ENCODE peak calls at places on chromosomes 5 and 9, in ten cellular contexts. Z is CD4-positive, alpha-beta T cell; Y is A549; C is NCI-H2081; G is Calu3; R is AG04450; L is adipocyte; A is nephron progenitor cell; I is stimulated activated CD4-positive, alpha-beta T cell treated with anti-CD3 and anti-CD28 coated beads, Interleukin-2, amount 100 ng/mL, for 48 hours; O is Daoy. B is an unnamed sample.

GRCh38 chr5:149775785-149776184 is 45.7 kb downstream of the PPARGC1B start:
- DNase-seq in Z (no peak), Y (peak; percentile 40), C (no peak), G (peak; percentile 33), R (no peak), L (no peak), A (no peak), I (peak; percentile 16), O (no peak), B (no peak)

GRCh38 chr5:180291234-180291940 is 496 bp downstream of the MAPK9 start:
- DNase-seq in Z (no peak), Y (peak; percentile 45), C (no peak), G (peak; percentile 53), R (no peak), L (peak; percentile 32), A (peak; percentile 34), I (no peak), O (peak; percentile 38), B (no peak)

GRCh38 chr5:78597068-78597857 is 51.3 kb downstream of the LHFPL2 start:
- DNase-seq in Z (no peak), Y (peak; percentile 55), C (no peak), G (no peak), R (peak; percentile 70), L (peak; percentile 72), A (no peak), I (no peak), O (peak; percentile 62), B (no peak)

GRCh38 chr5:172852490-172853354 is 18.7 kb downstream of the ERGIC1 start:
- DNase-seq in Z (no peak), Y (no peak), C (no peak), G (no peak), R (no peak), L (no peak), A (no peak), I (no peak), O (no peak), B (no peak)

GRCh38 chr5:179168636-179169035 is 108.5 kb downstream of the ZNF354C start:
- DNase-seq in Z (no peak), Y (no peak), C (no peak), G (no peak), R (no peak), L (no peak), A (no peak), I (no peak), O (no peak), B (no peak)

GRCh38 chr5:168895295-168896019 is 316.3 kb upstream of the PANK3 start:
- DNase-seq in Z (no peak), Y (no peak), C (no peak), G (no peak), R (no peak), L (no peak), A (no peak), I (no peak), O (no peak), B (no peak)

GRCh38 chr9:100619194-100619593 is 41.3 kb downstream of the CAVIN4 start:
- DNase-seq in Z (no peak), Y (no peak), C (no peak), G (no peak), R (no peak), L (no peak), A (no peak), I (no peak), O (no peak), B (no peak)

GRCh38 chr5:135033866-135034185 is 202 bp downstream of the PITX1 start:
- DNase-seq in Z (no peak), Y (no peak), C (no peak), G (no peak), R (no peak), L (no peak), A (no peak), I (no peak), O (no peak), B (no peak)

GRCh38 chr9:133540336-133541025 is 6.0 kb downstream of the ADAMTSL2 start:
- DNase-seq in Z (no peak), Y (no peak), C (no peak), G (no peak), R (no peak), L (no peak), A (no peak), I (no peak), O (no peak), B (no peak)

GRCh38 chr9:113650207-113651131 is 186.9 kb downstream of the RGS3 start:
- DNase-seq in Z (no peak), Y (peak; percentile 69), C (no peak), G (no peak), R (no peak), L (peak; percentile 61), A (peak; percentile 58), I (no peak), O (peak; percentile 88), B (no peak)

GRCh38 chr9:127574089-127574921 is 37.8 kb upstream of the STXBP1 start:
- DNase-seq in Z (no peak), Y (peak; percentile 70), C (peak; percentile 97), G (peak; percentile 79), R (no peak), L (peak; percentile 79), A (no peak), I (no peak), O (peak; percentile 95), B (no peak)

GRCh38 chr5:145484195-145484594 is 350.9 kb downstream of the PRELID2 start:
- DNase-seq in Z (no peak), Y (peak; percentile 38), C (no peak), G (peak; percentile 18), R (peak; percentile 39), L (peak; percentile 52), A (no peak), I (no peak), O (peak; percentile 59), B (no peak)

GRCh38 chr5:102554728-102555127 is 55.9 kb upstream of the SLCO6A1 start:
- DNase-seq in Z (no peak), Y (no peak), C (no peak), G (peak; percentile 10), R (no peak), L (peak; percentile 69), A (no peak), I (no peak), O (no peak), B (no peak)

GRCh38 chr9:114757984-114758383 is 47.9 kb downstream of the TNFSF15 start:
- DNase-seq in Z (no peak), Y (no peak), C (no peak), G (no peak), R (no peak), L (no peak), A (no peak), I (no peak), O (no peak), B (no peak)

GRCh38 chr9:95102001-95102433 is 215.5 kb downstream of the FANCC start:
- DNase-seq in Z (no peak), Y (no peak), C (no peak), G (no peak), R (no peak), L (no peak), A (no peak), I (no peak), O (no peak), B (no peak)

GRCh38 chr5:180804129-180804601 is 1.6 kb upstream of the MGAT1 start:
- DNase-seq in Z (no peak), Y (no peak), C (no peak), G (no peak), R (no peak), L (no peak), A (no peak), I (no peak), O (no peak), B (no peak)

GRCh38 chr9:91253488-91253887 is 108.2 kb downstream of the AUH start:
- DNase-seq in Z (no peak), Y (peak; percentile 10), C (no peak), G (no peak), R (no peak), L (no peak), A (no peak), I (no peak), O (no peak), B (no peak)

GRCh38 chr9:7147136-7148090 is 389.6 kb downstream of the KDM4C start:
- DNase-seq in Z (no peak), Y (no peak), C (no peak), G (no peak), R (no peak), L (peak; percentile 5), A (no peak), I (no peak), O (no peak), B (no peak)

GRCh38 chr5:431001-431710 is 11.8 kb upstream of the EXOC3 start:
- DNase-seq in Z (no peak), Y (peak; percentile 92), C (peak; percentile 82), G (peak; percentile 81), R (no peak), L (peak; percentile 57), A (peak; percentile 77), I (peak; percentile 34), O (peak; percentile 56), B (no peak)

GRCh38 chr9:86829496-86830046 is 117.7 kb downstream of the GAS1 start:
- DNase-seq in Z (no peak), Y (no peak), C (no peak), G (no peak), R (no peak), L (peak; percentile 29), A (no peak), I (no peak), O (no peak), B (no peak)

GRCh38 chr5:113050606-113051391 is 74.2 kb downstream of the DCP2 start:
- DNase-seq in Z (no peak), Y (no peak), C (no peak), G (no peak), R (no peak), L (peak; percentile 55), A (no peak), I (peak; percentile 30), O (peak; percentile 58), B (no peak)

GRCh38 chr9:98087420-98088354 is 31.2 kb downstream of the NANS start:
- DNase-seq in Z (no peak), Y (no peak), C (no peak), G (no peak), R (no peak), L (peak; percentile 51), A (peak; percentile 51), I (peak; percentile 38), O (no peak), B (no peak)

GRCh38 chr9:134061688-134062371 is 6.0 kb downstream of the BRD3 start:
- DNase-seq in Z (no peak), Y (no peak), C (no peak), G (no peak), R (no peak), L (no peak), A (no peak), I (no peak), O (no peak), B (no peak)

GRCh38 chr9:114037961-114038723 is 40.0 kb downstream of the AMBP start:
- DNase-seq in Z (no peak), Y (no peak), C (no peak), G (no peak), R (no peak), L (peak; percentile 46), A (peak; percentile 59), I (no peak), O (peak; percentile 2), B (no peak)

GRCh38 chr5:43367453-43367852 is 44.7 kb downstream of the CCL28 start:
- DNase-seq in Z (no peak), Y (no peak), C (no peak), G (peak; percentile 81), R (no peak), L (no peak), A (no peak), I (no peak), O (no peak), B (no peak)

GRCh38 chr9:107228648-107229047 is 54.4 kb upstream of the RAD23B start:
- DNase-seq in Z (no peak), Y (no peak), C (peak; percentile 93), G (no peak), R (no peak), L (no peak), A (no peak), I (no peak), O (no peak), B (no peak)

GRCh38 chr5:66440202-66440680 is 156.0 kb upstream of the MAST4 start:
- DNase-seq in Z (no peak), Y (no peak), C (no peak), G (no peak), R (no peak), L (no peak), A (no peak), I (peak; percentile 23), O (peak; percentile 71), B (no peak)